ENCODE peak calls at places on chromosomes 2 and 18, in nine cellular contexts. One of them, this sample, is unnamed.

GRCh38 chr18:68234115-68234514 is 480.8 kb downstream of the TMX3 start:
- DNase-seq in GM12878: no peak
- DNase-seq in thyroid gland: no peak
- DNase-seq in spleen: no peak
- DNase-seq in Peyer's patch: no peak
- DNase-seq in uterus: no peak
- DNase-seq in IMR-90: peak
- DNase-seq in A549: no peak
- DNase-seq in H54: no peak
- DNase-seq in this sample: no peak

GRCh38 chr2:67311536-67311935 is 85.6 kb upstream of the ETAA1 start:
- DNase-seq in H54: no peak
- DNase-seq in IMR-90: peak
- DNase-seq in uterus: no peak
- DNase-seq in Peyer's patch: no peak
- DNase-seq in GM12878: no peak
- DNase-seq in A549: no peak
- DNase-seq in spleen: no peak
- DNase-seq in thyroid gland: no peak
- DNase-seq in this sample: no peak

GRCh38 chr2:236884776-236885175 is 200.9 kb upstream of the COPS8 start:
- DNase-seq in Peyer's patch: no peak
- DNase-seq in H54: no peak
- DNase-seq in IMR-90: no peak
- DNase-seq in spleen: no peak
- DNase-seq in uterus: no peak
- DNase-seq in A549: no peak
- DNase-seq in thyroid gland: no peak
- DNase-seq in GM12878: no peak
- DNase-seq in this sample: no peak

GRCh38 chr2:133579295-133579694 is 11.0 kb upstream of the NCKAP5 start:
- DNase-seq in H54: no peak
- DNase-seq in Peyer's patch: no peak
- DNase-seq in GM12878: no peak
- DNase-seq in IMR-90: peak
- DNase-seq in thyroid gland: peak
- DNase-seq in uterus: no peak
- DNase-seq in A549: no peak
- DNase-seq in spleen: no peak
- DNase-seq in this sample: peak

GRCh38 chr2:70907130-70907756 is 28.5 kb upstream of the ATP6V1B1 start:
- DNase-seq in GM12878: no peak
- DNase-seq in H54: no peak
- DNase-seq in Peyer's patch: peak
- DNase-seq in uterus: no peak
- DNase-seq in A549: no peak
- DNase-seq in spleen: no peak
- DNase-seq in thyroid gland: no peak
- DNase-seq in IMR-90: no peak
- DNase-seq in this sample: peak

GRCh38 chr2:52934354-52934898 is 833.2 kb upstream of the CHAC2 start:
- DNase-seq in spleen: no peak
- DNase-seq in A549: peak
- DNase-seq in Peyer's patch: no peak
- DNase-seq in IMR-90: peak
- DNase-seq in GM12878: peak
- DNase-seq in uterus: no peak
- DNase-seq in thyroid gland: no peak
- DNase-seq in H54: peak
- DNase-seq in this sample: no peak

GRCh38 chr2:133506962-133507361 is 61.3 kb downstream of the NCKAP5 start:
- DNase-seq in H54: no peak
- DNase-seq in GM12878: no peak
- DNase-seq in A549: no peak
- DNase-seq in IMR-90: no peak
- DNase-seq in Peyer's patch: no peak
- DNase-seq in spleen: no peak
- DNase-seq in thyroid gland: peak
- DNase-seq in uterus: no peak
- DNase-seq in this sample: no peak

GRCh38 chr2:224492531-224492930 is 90.6 kb upstream of the FAM124B start:
- DNase-seq in IMR-90: no peak
- DNase-seq in GM12878: no peak
- DNase-seq in A549: no peak
- DNase-seq in spleen: no peak
- DNase-seq in Peyer's patch: no peak
- DNase-seq in uterus: no peak
- DNase-seq in thyroid gland: no peak
- DNase-seq in H54: no peak
- DNase-seq in this sample: no peak

GRCh38 chr2:186592137-186592875 is 2.5 kb downstream of the ITGAV start:
- DNase-seq in H54: no peak
- DNase-seq in GM12878: no peak
- DNase-seq in thyroid gland: no peak
- DNase-seq in Peyer's patch: no peak
- DNase-seq in IMR-90: peak
- DNase-seq in uterus: no peak
- DNase-seq in spleen: no peak
- DNase-seq in A549: no peak
- DNase-seq in this sample: no peak

GRCh38 chr2:186595219-186595618 is 5.4 kb downstream of the ITGAV start:
- DNase-seq in GM12878: no peak
- DNase-seq in H54: no peak
- DNase-seq in A549: peak
- DNase-seq in IMR-90: peak
- DNase-seq in uterus: no peak
- DNase-seq in thyroid gland: peak
- DNase-seq in spleen: no peak
- DNase-seq in Peyer's patch: no peak
- DNase-seq in this sample: peak

GRCh38 chr2:186590538-186591441 is 934 bp downstream of the ITGAV start:
- DNase-seq in thyroid gland: peak
- DNase-seq in spleen: no peak
- DNase-seq in uterus: peak
- DNase-seq in IMR-90: peak
- DNase-seq in GM12878: no peak
- DNase-seq in A549: peak
- DNase-seq in Peyer's patch: peak
- DNase-seq in H54: peak
- DNase-seq in this sample: no peak

GRCh38 chr2:186589733-186590537 is at the start of gene ITGAV:
- DNase-seq in uterus: peak
- DNase-seq in Peyer's patch: peak
- DNase-seq in IMR-90: peak
- DNase-seq in A549: peak
- DNase-seq in thyroid gland: peak
- DNase-seq in H54: peak
- DNase-seq in GM12878: peak
- DNase-seq in spleen: peak
- DNase-seq in this sample: peak

DNA sequence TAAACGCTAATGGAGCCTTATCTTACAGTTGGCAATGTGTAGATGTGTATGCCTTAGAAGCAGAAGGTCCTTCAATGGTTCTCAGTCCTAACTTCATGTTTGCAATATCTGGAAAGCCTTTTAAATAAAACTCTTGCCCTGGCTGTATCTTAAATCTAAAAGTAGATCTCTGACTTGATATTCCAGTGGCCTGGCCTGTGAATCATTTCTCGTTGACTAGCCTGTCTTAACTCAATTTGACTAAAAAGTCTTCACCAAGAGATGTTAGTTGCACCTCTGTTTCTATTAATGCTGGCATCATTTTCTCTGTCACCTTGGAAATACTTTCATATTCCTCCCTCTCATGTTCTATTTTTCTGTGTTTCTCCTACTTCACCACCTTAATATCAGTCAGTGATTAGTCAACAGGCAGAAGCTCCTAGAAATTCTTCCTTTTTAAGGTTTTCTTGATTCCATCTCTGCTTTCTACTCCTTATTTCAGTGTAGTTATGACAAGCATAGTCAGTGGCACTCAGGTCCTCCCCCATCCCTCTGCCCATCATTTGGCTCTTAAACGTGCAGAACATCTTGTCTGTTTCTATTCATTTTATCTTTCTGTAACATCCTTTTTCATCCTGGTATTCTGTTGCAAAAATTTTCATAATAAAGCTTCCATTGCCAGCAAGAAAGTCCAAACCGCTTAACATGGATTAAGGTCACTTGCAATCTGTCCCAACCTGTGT is 4.3 kb downstream of the ITGAV start:
- DNase-seq in IMR-90: no peak
- DNase-seq in spleen: no peak
- DNase-seq in A549: no peak
- DNase-seq in GM12878: no peak
- DNase-seq in H54: no peak
- DNase-seq in uterus: no peak
- DNase-seq in Peyer's patch: no peak
- DNase-seq in thyroid gland: no peak
- DNase-seq in this sample: no peak
- TF ChIP-seq POLR2A in IMR-90: no peak
- TF ChIP-seq POLR2A in spleen: no peak
- TF ChIP-seq POLR2A in A549: no peak
- TF ChIP-seq POLR2A in GM12878: no peak
- TF ChIP-seq POLR2A in H54: no peak
- TF ChIP-seq POLR2A in uterus: no peak
- TF ChIP-seq POLR2A in Peyer's patch: no peak
- TF ChIP-seq POLR2A in thyroid gland: no peak
- TF ChIP-seq POLR2A in this sample: no peak

GRCh38 chr2:113237604-113238003 is 41.1 kb downstream of the PAX8 start:
- DNase-seq in spleen: no peak
- DNase-seq in thyroid gland: no peak
- DNase-seq in Peyer's patch: no peak
- DNase-seq in IMR-90: no peak
- DNase-seq in GM12878: no peak
- DNase-seq in A549: no peak
- DNase-seq in uterus: no peak
- DNase-seq in H54: no peak
- DNase-seq in this sample: no peak

GRCh38 chr2:113242318-113242717 is 36.4 kb downstream of the PAX8 start:
- DNase-seq in uterus: no peak
- DNase-seq in H54: no peak
- DNase-seq in thyroid gland: peak
- DNase-seq in Peyer's patch: no peak
- DNase-seq in spleen: no peak
- DNase-seq in IMR-90: no peak
- DNase-seq in A549: no peak
- DNase-seq in GM12878: no peak
- DNase-seq in this sample: no peak

GRCh38 chr2:113236367-113237159 is 42.2 kb downstream of the PAX8 start:
- DNase-seq in Peyer's patch: no peak
- DNase-seq in IMR-90: no peak
- DNase-seq in thyroid gland: peak
- DNase-seq in GM12878: no peak
- DNase-seq in spleen: no peak
- DNase-seq in A549: no peak
- DNase-seq in H54: no peak
- DNase-seq in uterus: no peak
- DNase-seq in this sample: no peak

GRCh38 chr2:113240915-113241911 is 37.5 kb downstream of the PAX8 start:
- DNase-seq in Peyer's patch: peak
- DNase-seq in H54: peak
- DNase-seq in uterus: peak
- DNase-seq in thyroid gland: peak
- DNase-seq in A549: peak
- DNase-seq in GM12878: no peak
- DNase-seq in IMR-90: peak
- DNase-seq in spleen: no peak
- DNase-seq in this sample: peak

GRCh38 chr2:113240150-113240914 is 38.4 kb downstream of the PAX8 start:
- DNase-seq in Peyer's patch: peak
- DNase-seq in IMR-90: peak
- DNase-seq in A549: peak
- DNase-seq in spleen: peak
- DNase-seq in uterus: peak
- DNase-seq in GM12878: no peak
- DNase-seq in H54: peak
- DNase-seq in thyroid gland: peak
- DNase-seq in this sample: peak
- TF ChIP-seq POLR2A in Peyer's patch: peak
- TF ChIP-seq POLR2A in IMR-90: no peak
- TF ChIP-seq POLR2A in A549: no peak
- TF ChIP-seq POLR2A in spleen: no peak
- TF ChIP-seq POLR2A in uterus: no peak
- TF ChIP-seq POLR2A in GM12878: peak
- TF ChIP-seq POLR2A in H54: no peak
- TF ChIP-seq POLR2A in thyroid gland: peak
- TF ChIP-seq POLR2A in this sample: no peak

GRCh38 chr2:43839776-43840564 is 1.2 kb downstream of the ABCG8 start:
- DNase-seq in thyroid gland: no peak
- DNase-seq in GM12878: no peak
- DNase-seq in IMR-90: no peak
- DNase-seq in H54: no peak
- DNase-seq in uterus: no peak
- DNase-seq in Peyer's patch: no peak
- DNase-seq in A549: no peak
- DNase-seq in spleen: no peak
- DNase-seq in this sample: no peak

GRCh38 chr2:43840961-43841360 is 2.2 kb downstream of the ABCG8 start:
- DNase-seq in H54: no peak
- DNase-seq in GM12878: no peak
- DNase-seq in A549: no peak
- DNase-seq in uterus: no peak
- DNase-seq in spleen: no peak
- DNase-seq in thyroid gland: no peak
- DNase-seq in IMR-90: no peak
- DNase-seq in Peyer's patch: no peak
- DNase-seq in this sample: no peak

GRCh38 chr2:43837033-43837432 is 1.6 kb downstream of the ABCG5 start:
- DNase-seq in Peyer's patch: no peak
- DNase-seq in GM12878: no peak
- DNase-seq in uterus: no peak
- DNase-seq in A549: no peak
- DNase-seq in spleen: no peak
- DNase-seq in IMR-90: no peak
- DNase-seq in thyroid gland: no peak
- DNase-seq in H54: no peak
- DNase-seq in this sample: no peak

GRCh38 chr2:43837831-43838559 is 644 bp downstream of the ABCG5 start:
- DNase-seq in Peyer's patch: no peak
- DNase-seq in uterus: no peak
- DNase-seq in A549: no peak
- DNase-seq in IMR-90: no peak
- DNase-seq in spleen: no peak
- DNase-seq in GM12878: no peak
- DNase-seq in thyroid gland: no peak
- DNase-seq in H54: no peak
- DNase-seq in this sample: no peak

GRCh38 chr2:43838560-43839267 is at the start of the genes ABCG5 and ABCG8:
- DNase-seq in IMR-90: no peak
- DNase-seq in GM12878: no peak
- DNase-seq in thyroid gland: no peak
- DNase-seq in spleen: no peak
- DNase-seq in H54: no peak
- DNase-seq in A549: no peak
- DNase-seq in uterus: no peak
- DNase-seq in Peyer's patch: no peak
- DNase-seq in this sample: no peak
- TF ChIP-seq POLR2A in IMR-90: no peak
- TF ChIP-seq POLR2A in GM12878: no peak
- TF ChIP-seq POLR2A in thyroid gland: no peak
- TF ChIP-seq POLR2A in spleen: no peak
- TF ChIP-seq POLR2A in H54: no peak
- TF ChIP-seq POLR2A in A549: no peak
- TF ChIP-seq POLR2A in uterus: no peak
- TF ChIP-seq POLR2A in Peyer's patch: no peak
- TF ChIP-seq POLR2A in this sample: no peak

GRCh38 chr18:24426398-24427294 is at the start of gene IMPACT:
- DNase-seq in IMR-90: peak
- DNase-seq in A549: peak
- DNase-seq in Peyer's patch: peak
- DNase-seq in H54: peak
- DNase-seq in thyroid gland: peak
- DNase-seq in uterus: peak
- DNase-seq in spleen: peak
- DNase-seq in GM12878: no peak
- DNase-seq in this sample: peak
- TF ChIP-seq POLR2A in IMR-90: peak
- TF ChIP-seq POLR2A in A549: peak
- TF ChIP-seq POLR2A in Peyer's patch: peak
- TF ChIP-seq POLR2A in H54: peak
- TF ChIP-seq POLR2A in thyroid gland: peak
- TF ChIP-seq POLR2A in uterus: peak
- TF ChIP-seq POLR2A in spleen: no peak
- TF ChIP-seq POLR2A in GM12878: peak
- TF ChIP-seq POLR2A in this sample: no peak

This sample was measured in stomach.